ENCODE peak calls at places on chromosomes 11 and 22, in seven cellular contexts. One of them, this sample, is unnamed.

GRCh38 chr11:64234840-64235379 is 526 bp downstream of the VEGFB start:
- DNase-seq in GM23338: peak; percentile 70
- DNase-seq in stomach: peak; percentile 60
- DNase-seq in H1: no peak
- DNase-seq in HepG2: no peak
- DNase-seq in prostate gland: no peak
- DNase-seq in HCT116: no peak
- DNase-seq in this sample: no peak

GRCh38 chr11:74024630-74025029 is 15.7 kb upstream of the UCP3 start:
- DNase-seq in HCT116: no peak
- DNase-seq in GM23338: no peak
- DNase-seq in stomach: peak; percentile 40
- DNase-seq in HepG2: no peak
- DNase-seq in H1: no peak
- DNase-seq in prostate gland: no peak
- DNase-seq in this sample: no peak

GRCh38 chr22:38652858-38653257 is 3.3 kb downstream of the FAM227A start:
- DNase-seq in HepG2: no peak
- DNase-seq in GM23338: no peak
- DNase-seq in prostate gland: no peak
- DNase-seq in HCT116: no peak
- DNase-seq in stomach: no peak
- DNase-seq in H1: no peak
- DNase-seq in this sample: no peak

GRCh38 chr11:65574963-65575567 is 788 bp upstream of the EHBP1L1 start:
- DNase-seq in HCT116: no peak
- DNase-seq in H1: no peak
- DNase-seq in prostate gland: no peak
- DNase-seq in stomach: peak; percentile 73
- DNase-seq in HepG2: no peak
- DNase-seq in GM23338: peak; percentile 43
- DNase-seq in this sample: no peak

GRCh38 chr11:133776671-133777070 is 68.6 kb downstream of the SPATA19 start:
- DNase-seq in H1: no peak
- DNase-seq in stomach: no peak
- DNase-seq in prostate gland: no peak
- DNase-seq in GM23338: no peak
- DNase-seq in HCT116: no peak
- DNase-seq in HepG2: no peak
- DNase-seq in this sample: no peak

GRCh38 chr22:48167238-48167637 is 1404.8 kb downstream of the TBC1D22A start:
- DNase-seq in GM23338: peak; percentile 12
- DNase-seq in HepG2: no peak
- DNase-seq in stomach: no peak
- DNase-seq in H1: no peak
- DNase-seq in prostate gland: no peak
- DNase-seq in HCT116: no peak
- DNase-seq in this sample: no peak

GRCh38 chr22:45090364-45090960 is 73.3 kb upstream of the NUP50 start:
- DNase-seq in HCT116: no peak
- DNase-seq in HepG2: peak; percentile 26
- DNase-seq in stomach: peak; percentile 36
- DNase-seq in prostate gland: no peak
- DNase-seq in GM23338: peak; percentile 85
- DNase-seq in H1: peak; percentile 44
- DNase-seq in this sample: no peak

GRCh38 chr11:6433998-6434650 is 6.7 kb downstream of the HPX start:
- DNase-seq in GM23338: no peak
- DNase-seq in HCT116: no peak
- DNase-seq in prostate gland: peak; percentile 21
- DNase-seq in stomach: no peak
- DNase-seq in HepG2: peak; percentile 32
- DNase-seq in H1: no peak
- DNase-seq in this sample: no peak

GRCh38 chr22:40855960-40856512 is 403 bp downstream of the ST13 start:
- DNase-seq in GM23338: peak; percentile 67
- DNase-seq in HCT116: no peak
- DNase-seq in stomach: peak; percentile 28
- DNase-seq in HepG2: no peak
- DNase-seq in prostate gland: peak; percentile 11
- DNase-seq in H1: no peak
- DNase-seq in this sample: peak; percentile 78

DNA sequence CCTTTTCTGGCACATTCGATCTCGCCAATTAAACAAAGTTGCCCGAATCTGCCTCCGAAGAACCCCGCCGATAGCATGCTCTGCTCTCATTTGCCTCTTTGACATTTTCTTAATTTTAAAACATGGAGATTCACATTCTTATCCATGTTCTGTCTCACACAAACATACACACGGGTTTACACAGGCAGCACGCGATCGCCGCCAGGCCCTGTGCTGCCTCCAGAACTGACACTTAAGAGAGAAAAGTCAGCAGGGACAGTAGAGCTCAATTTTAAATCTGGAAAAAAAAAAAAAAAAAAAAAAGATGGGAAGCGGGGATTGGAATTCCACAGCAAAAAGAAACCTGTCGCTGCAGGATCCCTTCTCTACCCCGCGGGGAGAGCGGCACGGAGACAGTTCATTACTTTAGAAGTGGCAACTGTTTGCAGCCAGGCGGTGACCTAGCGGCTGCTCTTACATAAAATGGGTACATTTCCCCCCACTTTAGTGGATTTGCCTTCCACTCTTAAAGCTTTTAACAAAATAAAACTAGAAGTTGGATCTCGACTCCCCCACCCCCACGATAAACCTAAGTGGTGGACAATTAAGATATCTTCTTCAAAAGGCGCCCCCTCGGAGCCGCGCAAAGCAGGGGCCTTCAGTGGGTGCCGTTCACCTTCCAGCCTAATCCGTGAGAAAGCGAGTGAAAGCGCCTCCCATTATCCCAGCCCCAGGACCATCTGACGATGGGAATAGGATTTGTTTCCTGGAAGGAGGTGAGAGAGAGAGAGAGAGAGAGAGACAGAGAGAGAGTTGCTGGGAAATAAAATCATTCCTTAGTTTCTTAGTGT is 13.7 kb downstream of the PAX6 start:
- DNase-seq in HCT116: no peak
- DNase-seq in prostate gland: no peak
- DNase-seq in GM23338: no peak
- DNase-seq in H1: no peak
- DNase-seq in HepG2: no peak
- DNase-seq in stomach: no peak
- DNase-seq in this sample: no peak
- H3K27me3 ChIP-seq in HCT116: no peaks in the 10 kb centered on the region
- H3K27me3 ChIP-seq in prostate gland: peaks cover 23% of the 10 kb centered on the region
- H3K27me3 ChIP-seq in GM23338: peaks cover 92% of the 10 kb centered on the region
- H3K27me3 ChIP-seq in H1: peaks cover 58% of the 10 kb centered on the region
- H3K27me3 ChIP-seq in HepG2: no peaks in the 10 kb centered on the region
- H3K27me3 ChIP-seq in stomach: peaks cover 73% of the 10 kb centered on the region
- H3K27me3 ChIP-seq in this sample: peaks cover 63% of the 10 kb centered on the region

GRCh38 chr11:44574620-44575287 is 9.3 kb downstream of the CD82 start:
- DNase-seq in prostate gland: peak; percentile 47
- DNase-seq in stomach: peak; percentile 53
- DNase-seq in H1: no peak
- DNase-seq in HCT116: no peak
- DNase-seq in GM23338: no peak
- DNase-seq in HepG2: no peak
- DNase-seq in this sample: no peak
- H3K4me3 ChIP-seq in prostate gland: no peak overlapping the region
- H3K4me3 ChIP-seq in stomach: no peak overlapping the region
- H3K4me3 ChIP-seq in H1: no peak overlapping the region
- H3K4me3 ChIP-seq in HCT116: no peak overlapping the region
- H3K4me3 ChIP-seq in GM23338: no peak overlapping the region
- H3K4me3 ChIP-seq in HepG2: no peak overlapping the region
- H3K4me3 ChIP-seq in this sample: no peak overlapping the region

DNA sequence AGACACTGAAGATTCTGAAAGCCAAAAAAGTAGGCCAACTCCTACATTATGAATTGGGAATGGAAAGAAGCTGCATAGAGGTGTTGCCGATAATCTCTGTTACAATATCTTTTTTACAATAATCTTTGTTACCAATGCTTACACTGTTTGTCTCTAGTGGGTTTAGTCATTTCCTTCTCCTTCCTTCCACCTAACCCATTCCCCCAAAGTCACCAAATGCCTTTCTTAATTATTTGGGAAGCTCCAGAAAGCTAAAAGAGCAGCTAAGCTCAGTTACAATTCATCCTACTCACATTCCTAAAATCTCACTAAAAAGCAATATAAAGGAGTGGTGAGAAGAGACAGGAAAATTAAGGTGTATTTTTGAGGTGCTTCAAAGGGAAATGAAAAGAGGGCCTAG is 313.7 kb downstream of the SWAP70 start:
- DNase-seq in stomach: no peak
- DNase-seq in GM23338: no peak
- DNase-seq in prostate gland: no peak
- DNase-seq in HCT116: no peak
- DNase-seq in HepG2: no peak
- DNase-seq in H1: no peak
- DNase-seq in this sample: no peak
- TF ChIP-seq POLR2AphosphoS5 in stomach: no peak
- TF ChIP-seq POLR2AphosphoS5 in GM23338: no peak
- TF ChIP-seq POLR2AphosphoS5 in prostate gland: no peak
- TF ChIP-seq POLR2AphosphoS5 in HCT116: no peak
- TF ChIP-seq POLR2AphosphoS5 in HepG2: no peak
- TF ChIP-seq POLR2AphosphoS5 in H1: no peak
- TF ChIP-seq POLR2AphosphoS5 in this sample: no peak

GRCh38 chr11:131693756-131694155 is 323.3 kb downstream of the NTM start:
- DNase-seq in HepG2: no peak
- DNase-seq in prostate gland: no peak
- DNase-seq in H1: no peak
- DNase-seq in HCT116: no peak
- DNase-seq in GM23338: no peak
- DNase-seq in stomach: no peak
- DNase-seq in this sample: no peak
- H3K27me3 ChIP-seq in HepG2: no peaks in the 10 kb centered on the region
- H3K27me3 ChIP-seq in prostate gland: peaks cover 9% of the 10 kb centered on the region
- H3K27me3 ChIP-seq in H1: no peaks in the 10 kb centered on the region
- H3K27me3 ChIP-seq in HCT116: no peaks in the 10 kb centered on the region
- H3K27me3 ChIP-seq in GM23338: peaks cover 36% of the 10 kb centered on the region
- H3K27me3 ChIP-seq in stomach: peaks cover 79% of the 10 kb centered on the region
- H3K27me3 ChIP-seq in this sample: peaks cover 21% of the 10 kb centered on the region

DNA sequence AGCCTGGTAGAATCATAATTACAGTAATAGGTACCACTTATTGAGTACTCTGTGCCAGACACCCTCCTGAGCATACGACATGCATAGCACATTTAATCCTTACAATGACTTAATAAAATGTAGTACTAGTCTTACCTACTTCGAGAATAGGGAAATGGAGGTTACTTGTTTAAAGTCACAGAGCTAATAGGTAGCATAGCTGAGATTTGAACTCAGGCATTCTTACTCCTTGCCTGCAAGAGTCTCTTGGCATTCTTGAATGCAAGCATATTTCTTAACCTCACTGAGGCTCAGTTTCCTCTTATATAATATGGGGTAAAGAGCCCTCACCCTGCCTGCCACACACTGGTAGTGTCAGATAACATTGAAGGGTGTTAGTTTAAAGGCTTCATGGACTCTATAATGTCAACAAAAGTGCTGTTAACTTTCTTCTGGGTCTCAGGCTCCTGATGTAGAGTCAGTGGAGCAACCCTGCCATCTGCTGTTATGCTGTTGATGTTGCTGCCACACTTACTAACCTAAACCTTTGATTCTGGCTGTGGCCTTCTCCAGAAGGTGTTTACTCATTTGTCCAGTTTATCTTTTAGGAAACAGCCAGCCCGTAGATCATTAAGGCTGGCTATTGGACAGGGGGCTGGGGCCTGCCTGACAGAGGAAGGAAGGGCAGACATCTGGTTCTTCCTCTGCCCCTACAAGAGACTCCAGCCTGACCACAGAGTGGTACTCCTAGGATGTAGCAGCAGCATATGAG is 18.9 kb downstream of the LIMK2 start:
- DNase-seq in HepG2: peak; percentile 83
- DNase-seq in H1: no peak
- DNase-seq in HCT116: no peak
- DNase-seq in GM23338: peak; percentile 23
- DNase-seq in stomach: peak; percentile 68
- DNase-seq in prostate gland: peak; percentile 74
- DNase-seq in this sample: no peak
- H3K4me3 ChIP-seq in HepG2: no peak overlapping the region
- H3K4me3 ChIP-seq in H1: no peak overlapping the region
- H3K4me3 ChIP-seq in HCT116: no peak overlapping the region
- H3K4me3 ChIP-seq in GM23338: no peak overlapping the region
- H3K4me3 ChIP-seq in stomach: no peak overlapping the region
- H3K4me3 ChIP-seq in prostate gland: no peak overlapping the region
- H3K4me3 ChIP-seq in this sample: no peak overlapping the region

GRCh38 chr22:17846326-17846992 is 72.2 kb upstream of the BID start:
- DNase-seq in prostate gland: peak; percentile 47
- DNase-seq in stomach: no peak
- DNase-seq in HCT116: no peak
- DNase-seq in HepG2: no peak
- DNase-seq in GM23338: no peak
- DNase-seq in H1: no peak
- DNase-seq in this sample: no peak
- TF ChIP-seq POLR2AphosphoS5 in prostate gland: peak; percentile 76
- TF ChIP-seq POLR2AphosphoS5 in stomach: peak; percentile 67
- TF ChIP-seq POLR2AphosphoS5 in HCT116: no peak
- TF ChIP-seq POLR2AphosphoS5 in HepG2: no peak
- TF ChIP-seq POLR2AphosphoS5 in GM23338: no peak
- TF ChIP-seq POLR2AphosphoS5 in H1: no peak
- TF ChIP-seq POLR2AphosphoS5 in this sample: no peak

GRCh38 chr11:1546536-1547466 is 25.3 kb downstream of the DUSP8 start:
- DNase-seq in HepG2: no peak
- DNase-seq in GM23338: peak; percentile 89
- DNase-seq in stomach: peak; percentile 60
- DNase-seq in H1: no peak
- DNase-seq in HCT116: no peak
- DNase-seq in prostate gland: no peak
- DNase-seq in this sample: no peak
- H3K27me3 ChIP-seq in HepG2: peaks cover 34% of the 10 kb centered on the region
- H3K27me3 ChIP-seq in GM23338: peaks cover 50% of the 10 kb centered on the region
- H3K27me3 ChIP-seq in stomach: peaks cover 73% of the 10 kb centered on the region
- H3K27me3 ChIP-seq in H1: peaks cover 15% of the 10 kb centered on the region
- H3K27me3 ChIP-seq in HCT116: no peaks in the 10 kb centered on the region
- H3K27me3 ChIP-seq in prostate gland: peaks cover 16% of the 10 kb centered on the region
- H3K27me3 ChIP-seq in this sample: peaks cover 45% of the 10 kb centered on the region

This sample was measured in suprapubic skin.